ENCODE peak calls at places on chromosomes 1 and 21, in ten cellular contexts. T, E, J, S, G, H, R, F, I and L are unnamed samples.

GRCh38 chr21:46146856-46147255 is 8.5 kb downstream of the FTCD start:
- DNase-seq in T (no peak), E (no peak), J (no peak), S (no peak), G (peak), H (no peak), R (no peak), F (no peak), I (peak), L (no peak)

GRCh38 chr1:47548188-47548587 is 110.3 kb downstream of the FOXD2 start:
- DNase-seq in T (no peak), E (no peak), J (no peak), S (no peak), G (no peak), H (no peak), R (no peak), F (no peak), I (no peak), L (no peak)

GRCh38 chr1:214966366-214966765 is 116.2 kb upstream of the KCNK2 start:
- DNase-seq in T (no peak), E (peak), J (no peak), S (no peak), G (no peak), H (no peak), R (no peak), F (no peak), I (no peak), L (no peak)

GRCh38 chr1:112536561-112536960 is 27.8 kb downstream of the WNT2B start:
- DNase-seq in T (no peak), E (peak), J (no peak), S (peak), G (no peak), H (no peak), R (no peak), F (no peak), I (no peak), L (no peak)

GRCh38 chr21:25578070-25578961 is 29.0 kb downstream of the MRPL39 start:
- DNase-seq in T (no peak), E (no peak), J (no peak), S (no peak), G (no peak), H (no peak), R (no peak), F (peak), I (no peak), L (no peak)

GRCh38 chr1:910311-910880 is 13.3 kb upstream of the SAMD11 start:
- DNase-seq in T (no peak), E (no peak), J (peak), S (no peak), G (peak), H (peak), R (no peak), F (no peak), I (peak), L (no peak)

GRCh38 chr1:94922756-94923465 is 4.0 kb downstream of the CNN3 start:
- DNase-seq in T (no peak), E (peak), J (no peak), S (peak), G (no peak), H (no peak), R (no peak), F (no peak), I (no peak), L (no peak)

GRCh38 chr1:84704872-84705426 is 14.7 kb upstream of the SSX2IP start:
- DNase-seq in T (no peak), E (no peak), J (no peak), S (no peak), G (no peak), H (no peak), R (no peak), F (no peak), I (no peak), L (no peak)

GRCh38 chr1:161085165-161085564 is 4.2 kb downstream of the NECTIN4 start:
- DNase-seq in T (no peak), E (no peak), J (no peak), S (no peak), G (no peak), H (no peak), R (no peak), F (no peak), I (no peak), L (no peak)

GRCh38 chr1:214071469-214071868 is 83.7 kb downstream of the PROX1 start:
- DNase-seq in T (no peak), E (no peak), J (no peak), S (no peak), G (no peak), H (no peak), R (no peak), F (no peak), I (no peak), L (no peak)

GRCh38 chr21:44378646-44379581 is 25.5 kb downstream of the TRPM2 start:
- DNase-seq in T (no peak), E (no peak), J (no peak), S (no peak), G (no peak), H (no peak), R (no peak), F (no peak), I (no peak), L (peak)

GRCh38 chr1:54275349-54275748 is 75.4 kb downstream of the MRPL37 start:
- DNase-seq in T (no peak), E (peak), J (no peak), S (no peak), G (no peak), H (peak), R (peak), F (no peak), I (no peak), L (no peak)

GRCh38 chr1:85578321-85579295 is 2.0 kb upstream of the CCN1 start:
- DNase-seq in T (no peak), E (peak), J (no peak), S (peak), G (no peak), H (no peak), R (no peak), F (peak), I (no peak), L (no peak)

GRCh38 chr21:16587141-16587570 is 857.4 kb downstream of the USP25 start:
- DNase-seq in T (no peak), E (peak), J (no peak), S (no peak), G (peak), H (peak), R (no peak), F (peak), I (peak), L (no peak)

GRCh38 chr21:43899307-43900077 is 34.5 kb downstream of the AGPAT3 start:
- DNase-seq in T (no peak), E (no peak), J (no peak), S (no peak), G (no peak), H (no peak), R (no peak), F (no peak), I (no peak), L (no peak)

GRCh38 chr1:199460933-199461332 is 566.6 kb upstream of the NR5A2 start:
- DNase-seq in T (peak), E (peak), J (no peak), S (no peak), G (no peak), H (no peak), R (no peak), F (no peak), I (no peak), L (no peak)

DNA sequence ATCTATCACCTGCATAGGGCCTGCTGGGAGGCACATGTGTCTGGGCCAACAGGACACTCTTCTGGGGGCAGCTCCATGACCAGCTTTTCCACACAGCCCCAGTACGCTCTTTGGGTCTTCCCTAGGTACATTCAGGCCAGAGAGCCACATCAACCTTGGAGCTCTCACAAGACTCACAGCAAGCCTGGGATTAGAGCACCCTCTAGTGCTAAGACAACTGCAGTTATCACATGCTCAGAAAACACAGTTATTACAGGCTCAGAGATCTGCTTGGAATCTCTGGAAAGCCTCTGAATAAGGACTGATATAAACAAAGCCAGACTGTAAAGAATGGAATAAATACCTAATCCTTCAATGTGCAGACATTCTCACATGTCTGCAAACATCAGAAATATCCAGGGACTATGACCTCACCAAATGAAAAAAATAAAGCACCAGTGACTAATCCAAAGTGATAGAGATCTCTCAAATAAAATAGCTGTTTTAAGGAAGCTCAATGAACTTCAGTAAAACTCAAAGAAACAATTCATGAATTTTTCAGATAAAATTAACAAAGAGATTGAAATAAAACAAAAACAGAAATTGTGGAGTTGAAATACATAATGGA is 563.9 kb upstream of the NR5A2 start:
- DNase-seq in T (peak), E (peak), J (no peak), S (peak), G (no peak), H (peak), R (peak), F (peak), I (no peak), L (no peak)
- TF ChIP-seq CTCF in T (peak), E (peak), J (peak), S (peak), G (no peak), H (no peak), R (no peak), F (peak), I (no peak), L (no peak)

DNA sequence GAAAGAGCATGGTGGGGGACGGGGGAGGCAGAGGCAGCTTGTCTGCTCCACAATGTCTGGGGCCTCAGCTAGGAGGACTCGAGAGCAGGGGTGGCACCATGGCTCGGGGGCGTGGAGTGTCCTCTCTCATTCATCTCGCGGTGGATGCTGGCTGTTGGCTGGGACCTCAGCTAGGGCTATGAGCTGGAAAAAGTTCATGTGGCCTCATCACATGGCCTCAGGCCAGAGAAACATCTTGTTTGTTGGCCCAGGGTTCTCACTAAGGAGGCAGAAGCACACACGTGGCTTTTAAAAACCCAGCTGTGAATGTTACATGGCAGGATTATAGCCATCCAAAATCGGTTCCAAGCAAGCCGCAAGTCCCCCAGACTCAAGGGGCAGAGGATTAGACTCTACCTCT is 6.2 kb upstream of the CENPS start:
- DNase-seq in T (no peak), E (peak), J (no peak), S (no peak), G (no peak), H (no peak), R (no peak), F (no peak), I (peak), L (no peak)
- TF ChIP-seq CTCF in T (no peak), E (peak), J (no peak), S (no peak), G (no peak), H (no peak), R (no peak), F (no peak), I (no peak), L (no peak)

GRCh38 chr1:235127203-235127602 is 1.4 kb downstream of the TOMM20 start:
- DNase-seq in T (no peak), E (peak), J (no peak), S (no peak), G (no peak), H (no peak), R (no peak), F (no peak), I (no peak), L (no peak)

GRCh38 chr1:235130766-235131270 is 2.2 kb upstream of the TOMM20 start:
- DNase-seq in T (no peak), E (no peak), J (no peak), S (no peak), G (no peak), H (no peak), R (no peak), F (no peak), I (no peak), L (no peak)

GRCh38 chr1:235127774-235128452 is 724 bp downstream of the TOMM20 start:
- DNase-seq in T (peak), E (peak), J (no peak), S (no peak), G (peak), H (no peak), R (no peak), F (no peak), I (no peak), L (no peak)

GRCh38 chr1:235129774-235130570 is 1.3 kb upstream of the TOMM20 start:
- DNase-seq in T (no peak), E (no peak), J (no peak), S (no peak), G (no peak), H (no peak), R (no peak), F (no peak), I (no peak), L (no peak)

DNA sequence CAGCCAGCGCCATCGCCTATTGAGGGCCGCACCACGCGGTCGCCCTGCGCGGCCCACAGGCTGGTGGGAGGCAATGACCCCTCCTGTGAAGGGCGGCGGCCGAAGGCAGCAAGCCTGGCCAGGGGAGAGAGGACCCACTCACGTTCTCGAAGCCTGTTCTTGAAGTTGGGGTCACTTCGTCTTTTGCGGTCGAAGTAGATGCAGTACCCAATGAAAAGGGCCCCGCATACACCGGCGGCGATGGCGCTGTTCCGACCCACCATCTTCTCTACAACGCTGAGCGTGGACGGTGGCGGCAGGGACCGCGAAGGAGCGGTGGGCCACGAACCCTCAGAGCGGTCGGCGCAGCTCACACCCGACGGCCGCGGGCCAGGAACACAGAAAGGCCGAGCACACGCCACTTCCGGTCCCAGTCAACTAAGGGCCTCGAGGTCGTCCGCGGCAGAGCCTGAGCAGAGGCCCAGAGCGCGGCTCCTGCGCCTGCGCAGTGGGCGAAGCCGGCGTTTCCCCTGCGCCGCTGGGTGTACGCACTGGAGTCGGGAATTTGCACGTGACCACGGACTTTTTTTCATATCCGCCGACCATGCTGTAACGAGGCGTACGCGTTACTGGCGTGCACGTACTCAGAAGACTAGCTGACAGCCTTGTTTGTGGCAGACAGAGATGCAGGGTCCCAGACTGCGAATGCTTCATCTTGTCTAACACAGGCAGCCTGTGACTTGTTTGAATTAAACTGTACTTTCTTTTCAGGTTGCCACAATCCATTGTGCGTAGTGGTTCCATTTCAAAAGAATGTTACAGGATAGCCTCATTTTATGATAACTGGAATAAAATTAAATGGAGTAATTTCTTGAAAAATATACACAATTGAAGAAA is at the start of gene TOMM20:
- DNase-seq in T (peak), E (peak), J (peak), S (peak), G (peak), H (peak), R (peak), F (peak), I (peak), L (peak)
- TF ChIP-seq CTCF in T (peak), E (no peak), J (no peak), S (no peak), G (no peak), H (no peak), R (no peak), F (no peak), I (no peak), L (no peak)

DNA sequence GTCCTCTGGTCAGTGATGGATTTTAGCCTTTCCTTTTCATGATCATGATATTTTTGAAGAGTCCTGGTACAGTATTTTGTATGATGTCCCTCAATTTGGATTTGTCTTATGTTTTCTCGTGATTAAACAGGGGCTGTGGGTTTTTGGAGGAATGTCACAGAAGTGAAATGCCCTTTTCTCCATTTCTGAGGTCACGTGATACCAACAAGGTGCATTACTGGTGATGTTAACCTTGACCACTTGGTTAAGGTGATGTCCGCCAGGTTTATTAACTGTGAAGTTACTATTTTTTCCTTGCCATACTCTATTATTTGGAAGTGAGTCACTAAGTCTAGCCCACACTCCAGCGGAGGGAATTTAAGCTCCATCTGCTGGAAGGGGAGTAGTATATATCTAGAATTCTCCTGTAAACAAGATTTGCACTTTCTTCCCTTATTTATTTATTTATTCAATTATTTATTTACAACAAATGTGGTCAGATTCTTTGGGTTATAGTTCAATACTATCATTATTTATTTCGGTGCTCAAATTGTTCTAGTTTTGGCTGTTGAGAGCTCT is 123.4 kb downstream of the HIVEP3 start:
- DNase-seq in T (no peak), E (peak), J (no peak), S (peak), G (no peak), H (no peak), R (no peak), F (no peak), I (no peak), L (no peak)
- TF ChIP-seq CTCF in T (peak), E (peak), J (no peak), S (peak), G (no peak), H (no peak), R (peak), F (peak), I (no peak), L (no peak)

DNA sequence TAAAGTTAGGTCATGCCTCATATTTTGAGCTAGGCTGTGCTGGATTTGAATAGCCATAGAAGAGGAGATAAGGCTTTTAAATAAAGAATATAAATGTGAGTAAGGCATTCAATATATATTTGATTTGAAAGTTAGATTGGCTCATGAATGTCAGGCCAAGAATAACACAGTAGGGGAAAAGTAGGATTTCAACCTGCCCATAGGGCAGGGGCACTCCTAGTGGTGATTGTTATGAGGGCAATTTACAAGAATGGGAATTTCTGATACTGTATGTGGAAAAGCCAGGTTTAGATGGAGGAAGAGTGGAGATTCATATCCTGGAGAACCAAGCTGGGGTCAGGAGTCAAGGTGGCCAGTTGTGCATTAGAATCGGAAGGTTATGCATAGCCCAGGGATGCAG is 74.9 kb downstream of the DNAH14 start:
- DNase-seq in T (no peak), E (peak), J (no peak), S (no peak), G (no peak), H (no peak), R (no peak), F (no peak), I (no peak), L (no peak)
- TF ChIP-seq CTCF in T (peak), E (peak), J (peak), S (peak), G (no peak), H (no peak), R (no peak), F (peak), I (no peak), L (no peak)

GRCh38 chr1:209937996-209938959 is at the start of gene SYT14:
- DNase-seq in T (no peak), E (peak), J (peak), S (no peak), G (peak), H (no peak), R (peak), F (no peak), I (no peak), L (peak)
- TF ChIP-seq CTCF in T (no peak), E (no peak), J (peak), S (peak), G (no peak), H (no peak), R (no peak), F (no peak), I (no peak), L (no peak)

GRCh38 chr1:235088907-235089306 is 39.7 kb downstream of the TOMM20 start:
- DNase-seq in T (no peak), E (no peak), J (no peak), S (no peak), G (no peak), H (no peak), R (no peak), F (no peak), I (no peak), L (no peak)

GRCh38 chr1:235090406-235091069 is 38.1 kb downstream of the TOMM20 start:
- DNase-seq in T (no peak), E (no peak), J (no peak), S (peak), G (no peak), H (no peak), R (peak), F (no peak), I (no peak), L (no peak)

GRCh38 chr1:235095938-235096562 is 32.6 kb downstream of the TOMM20 start:
- DNase-seq in T (no peak), E (no peak), J (no peak), S (no peak), G (no peak), H (no peak), R (no peak), F (no peak), I (no peak), L (no peak)

GRCh38 chr1:235093685-235094592 is 34.7 kb downstream of the TOMM20 start:
- DNase-seq in T (peak), E (peak), J (peak), S (peak), G (peak), H (peak), R (peak), F (no peak), I (peak), L (peak)

GRCh38 chr1:235093013-235093618 is 35.5 kb downstream of the TOMM20 start:
- DNase-seq in T (peak), E (peak), J (peak), S (no peak), G (no peak), H (peak), R (peak), F (no peak), I (no peak), L (no peak)
- TF ChIP-seq CTCF in T (peak), E (peak), J (no peak), S (peak), G (no peak), H (peak), R (no peak), F (peak), I (no peak), L (no peak)

GRCh38 chr1:10745383-10745782 is 51.1 kb downstream of the CASZ1 start:
- DNase-seq in T (no peak), E (no peak), J (no peak), S (no peak), G (no peak), H (no peak), R (no peak), F (no peak), I (no peak), L (no peak)
- TF ChIP-seq CTCF in T (no peak), E (no peak), J (no peak), S (no peak), G (no peak), H (no peak), R (no peak), F (no peak), I (no peak), L (no peak)